ENCODE peak calls at places on chromosomes 6 and 20, in four cellular contexts. X, Q, D and M are unnamed samples.

GRCh38 chr6:39440039-39440426 is 117.5 kb upstream of the KCNK16 start:
- DNase-seq in D (no peak), Q (no peak), X (no peak), M (no peak)

GRCh38 chr6:34441526-34441925 is 15.7 kb upstream of the RPS10 start:
- DNase-seq in D (no peak), Q (no peak), X (no peak), M (no peak)

GRCh38 chr6:131755597-131755996 is 44.8 kb upstream of the CTAGE9 start:
- DNase-seq in D (no peak), X (no peak), Q (no peak), M (no peak)

GRCh38 chr6:16623733-16624132 is 137.5 kb downstream of the ATXN1 start:
- DNase-seq in D (no peak), Q (no peak), X (no peak), M (no peak)

GRCh38 chr6:157241411-157241979 is 81.8 kb downstream of the TMEM242 start:
- DNase-seq in X (no peak), Q (no peak), D (no peak), M (peak; percentile 63)

GRCh38 chr6:8268156-8268555 is 165.8 kb upstream of the EEF1E1 start:
- DNase-seq in Q (no peak), X (no peak), D (no peak), M (no peak)

GRCh38 chr6:133551847-133552331 is 310.7 kb downstream of the EYA4 start:
- DNase-seq in D (no peak), X (peak; percentile 70), Q (no peak), M (peak; percentile 76)

GRCh38 chr6:170082067-170082466 is 208.8 kb downstream of the DLL1 start:
- DNase-seq in X (no peak), Q (no peak), D (no peak), M (no peak)

GRCh38 chr6:139965393-139965792 is 590.9 kb upstream of the CITED2 start:
- DNase-seq in Q (no peak), X (no peak), D (no peak), M (no peak)

GRCh38 chr6:155066371-155066770 is 71.3 kb downstream of the TIAM2 start:
- DNase-seq in D (no peak), X (no peak), Q (no peak), M (no peak)

GRCh38 chr6:195861-196360 is 96.4 kb upstream of the DUSP22 start:
- DNase-seq in D (no peak), X (peak; percentile 78), Q (no peak), M (peak; percentile 23)

GRCh38 chr6:41306187-41306854 is 19.8 kb upstream of the TREM1 start:
- DNase-seq in D (peak; percentile 57), Q (no peak), X (no peak), M (no peak)

GRCh38 chr6:88493717-88494116 is 327.6 kb upstream of the CNR1 start:
- DNase-seq in X (no peak), Q (no peak), D (no peak), M (no peak)
- H3K9me3 ChIP-seq in X (no peaks in the 10 kb centered on the region), Q (no peaks in the 10 kb centered on the region), D (no peaks in the 10 kb centered on the region), M (no peaks in the 10 kb centered on the region)

GRCh38 chr20:34825530-34826362 is at the start of gene NCOA6:
- DNase-seq in X (peak; percentile 94), Q (peak; percentile 90), D (peak; percentile 90), M (peak; percentile 86)

GRCh38 chr20:34824861-34825529 is 456 bp downstream of the NCOA6 start:
- DNase-seq in D (peak; percentile 62), X (peak; percentile 80), Q (peak; percentile 78), M (peak; percentile 30)

GRCh38 chr20:34829191-34829590 is 3.7 kb upstream of the NCOA6 start:
- DNase-seq in D (no peak), X (no peak), Q (no peak), M (no peak)

GRCh38 chr20:34820805-34821578 is 4.5 kb downstream of the NCOA6 start:
- DNase-seq in D (no peak), X (no peak), Q (no peak), M (no peak)

DNA sequence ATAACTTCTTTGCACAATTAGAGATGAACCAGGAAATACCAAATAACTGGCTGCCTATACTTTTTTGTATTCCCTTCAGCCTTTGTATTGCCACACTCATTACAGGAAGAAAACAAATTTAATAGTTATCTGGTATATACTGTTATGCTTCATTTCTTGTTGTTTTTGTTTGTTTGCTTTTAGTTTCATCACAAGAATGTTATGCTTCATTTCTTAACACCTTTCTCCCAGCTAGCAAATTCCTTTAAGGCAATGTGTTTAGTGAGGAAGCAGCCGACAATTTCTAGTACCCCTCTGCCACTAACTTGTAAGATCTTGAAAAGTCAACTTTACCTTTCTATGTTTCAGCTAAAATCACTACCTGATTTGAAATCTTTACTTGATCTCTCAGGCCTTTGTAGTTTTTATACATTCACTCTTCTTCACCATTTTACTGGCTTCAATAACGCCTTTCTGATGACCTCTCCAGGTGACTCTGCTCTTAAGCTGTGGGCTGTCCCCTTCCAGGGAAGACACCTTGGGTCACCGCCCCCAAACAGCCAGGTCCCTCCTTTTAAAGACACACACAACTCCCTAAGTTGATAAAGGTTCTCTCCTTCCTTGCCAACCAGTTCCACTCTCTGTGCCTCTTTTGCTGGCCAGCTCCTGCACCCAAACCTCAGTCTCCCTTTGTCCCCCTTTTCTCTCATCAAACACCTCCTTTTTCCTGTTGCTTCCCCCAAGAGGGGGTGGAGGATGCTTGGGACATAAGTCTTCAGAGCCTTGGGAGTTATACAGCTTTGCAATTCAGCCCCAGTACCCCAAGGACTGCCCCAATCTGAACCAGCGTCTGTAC is 1.2 kb downstream of the NCOA6 start:
- DNase-seq in D (peak; percentile 82), X (peak; percentile 71), Q (peak; percentile 73), M (peak; percentile 81)
- TF ChIP-seq POLR2A in D (no peak), X (peak; percentile 58), Q (no peak), M (peak; percentile 68)

GRCh38 chr6:160010067-160010466 is 41.2 kb downstream of the IGF2R start:
- DNase-seq in X (peak; percentile 81), D (no peak), Q (no peak), M (peak; percentile 54)
- H3K4me1 ChIP-seq in X (no peaks in the 10 kb centered on the region), D (peaks cover 25% of the 10 kb centered on the region), Q (peaks cover 38% of the 10 kb centered on the region), M (peaks cover 41% of the 10 kb centered on the region)

DNA sequence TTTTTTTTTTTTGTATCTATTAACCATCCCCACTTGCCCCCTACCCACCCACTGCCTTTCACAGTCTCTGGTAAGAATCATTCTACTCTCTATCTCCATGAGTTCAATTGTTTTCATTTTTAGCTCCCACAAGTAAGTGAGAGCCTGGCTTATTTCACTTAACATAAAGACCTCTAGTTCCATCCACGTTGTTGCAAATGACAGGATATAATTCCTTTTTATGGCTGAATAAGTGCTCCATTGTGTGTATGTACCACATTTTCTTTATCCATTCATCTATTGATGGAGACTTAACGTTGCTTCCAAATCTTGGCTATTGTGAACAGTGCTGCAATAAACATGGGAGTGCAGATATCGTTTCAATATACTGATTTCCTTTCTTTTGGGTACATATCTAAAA is 328.5 kb downstream of the BTBD9 start:
- DNase-seq in D (no peak), X (no peak), Q (no peak), M (no peak)
- H3K9me3 ChIP-seq in D (no peaks in the 10 kb centered on the region), X (no peaks in the 10 kb centered on the region), Q (no peaks in the 10 kb centered on the region), M (no peaks in the 10 kb centered on the region)

GRCh38 chr20:46713957-46714834 is 4.7 kb downstream of the SLC2A10 start:
- DNase-seq in D (no peak), Q (no peak), X (no peak), M (no peak)
- TF ChIP-seq POLR2A in D (no peak), Q (no peak), X (no peak), M (no peak)

DNA sequence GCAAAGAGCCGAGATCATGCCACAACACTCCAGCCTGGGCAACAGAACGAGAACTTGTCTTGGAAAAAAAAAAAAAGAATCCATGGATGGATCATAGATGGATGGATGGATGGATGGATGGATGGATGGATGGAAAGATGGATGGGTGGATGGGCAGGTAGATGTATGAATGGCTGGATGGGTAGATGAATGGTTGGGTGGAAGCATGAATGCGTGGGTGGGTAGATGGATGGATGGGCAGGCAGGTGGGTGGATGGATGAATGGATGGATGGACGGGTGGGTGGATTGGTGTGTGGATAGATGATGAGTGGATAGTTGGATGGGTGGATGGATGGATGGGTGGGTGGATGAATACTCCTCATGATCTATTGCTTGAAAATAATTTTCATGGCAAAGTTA is 1.4 kb downstream of the JPH2 start:
- DNase-seq in Q (no peak), D (no peak), X (no peak), M (no peak)
- H3K4me1 ChIP-seq in Q (peaks cover 31% of the 10 kb centered on the region), D (peaks cover 20% of the 10 kb centered on the region), X (peaks cover 48% of the 10 kb centered on the region), M (peaks cover 73% of the 10 kb centered on the region)